ENCODE peak calls at places on chromosomes 2 and 18, in five cellular contexts. G is A549, I is K562, F is HepG2, A is H1. N is an unnamed sample.

GRCh38 chr2:119691651-119692245 is 12.7 kb downstream of the TMEM177 start:
- DNase-seq in F (peak; percentile 25), I (no peak), G (no peak), A (no peak), N (no peak)

GRCh38 chr2:235876099-235876679 is 292.0 kb downstream of the GBX2 start:
- DNase-seq in I (no peak), A (no peak), G (no peak), F (no peak), N (no peak)

GRCh38 chr2:8605350-8606065 is 76.3 kb upstream of the ID2 start:
- DNase-seq in F (no peak), G (peak; percentile 79), I (no peak), A (no peak), N (no peak)

GRCh38 chr18:74899554-74899953 is 301.9 kb downstream of the ZNF407 start:
- DNase-seq in A (no peak), F (no peak), G (no peak), I (no peak), N (no peak)

GRCh38 chr2:3377279-3377611 is 373 bp downstream of the EIPR1 start:
- DNase-seq in G (peak; percentile 70), I (no peak), A (no peak), F (peak; percentile 75), N (peak; percentile 19)

GRCh38 chr2:176188218-176188968 is at the start of gene HOXD1:
- DNase-seq in I (peak; percentile 53), F (peak; percentile 71), G (peak; percentile 57), A (no peak), N (no peak)

GRCh38 chr2:195356026-195356425 is 301.0 kb upstream of the SLC39A10 start:
- DNase-seq in A (no peak), G (no peak), I (no peak), F (no peak), N (no peak)

GRCh38 chr2:206245178-206245778 is 29.2 kb upstream of the ZDBF2 start:
- DNase-seq in F (no peak), G (no peak), A (no peak), I (no peak), N (peak; percentile 32)

GRCh38 chr18:75210274-75211001 is at the start of gene TSHZ1:
- DNase-seq in G (peak; percentile 76), I (peak; percentile 20), F (peak; percentile 85), A (no peak), N (peak; percentile 59)

GRCh38 chr2:188897096-188897495 is 77.1 kb upstream of the COL3A1 start:
- DNase-seq in G (no peak), A (no peak), I (no peak), F (no peak), N (no peak)

GRCh38 chr18:24114924-24115549 is 23.8 kb upstream of the CABYR start:
- DNase-seq in A (no peak), I (no peak), F (peak; percentile 73), G (no peak), N (no peak)

GRCh38 chr18:75161629-75162028 is 47.3 kb downstream of the PTGR3 start:
- DNase-seq in A (no peak), I (no peak), F (peak; percentile 77), G (peak; percentile 61), N (no peak)

GRCh38 chr18:62460851-62461300 is 61.9 kb upstream of the ZCCHC2 start:
- DNase-seq in I (no peak), G (peak; percentile 27), A (no peak), F (peak; percentile 99), N (no peak)

GRCh38 chr2:213007290-213007838 is 144.0 kb downstream of the IKZF2 start:
- DNase-seq in A (no peak), G (no peak), F (no peak), I (no peak), N (no peak)

GRCh38 chr2:7089898-7090510 is 172.8 kb downstream of the RNF144A start:
- DNase-seq in F (no peak), A (no peak), G (no peak), I (no peak), N (no peak)

GRCh38 chr2:215830313-215830712 is 183.0 kb downstream of the MREG start:
- DNase-seq in A (no peak), G (peak; percentile 77), F (peak; percentile 55), I (peak; percentile 55), N (no peak)

GRCh38 chr18:44924750-44925534 is 244.3 kb downstream of the SETBP1 start:
- DNase-seq in I (no peak), G (no peak), F (no peak), A (no peak), N (no peak)

GRCh38 chr2:10489842-10490555 is 41.9 kb upstream of the ODC1 start:
- DNase-seq in F (no peak), I (no peak), G (no peak), A (no peak), N (no peak)

GRCh38 chr18:21453512-21453862 is 147.0 kb downstream of the ESCO1 start:
- DNase-seq in I (no peak), A (no peak), G (no peak), F (no peak), N (no peak)

GRCh38 chr2:69750246-69750645 is 8.3 kb downstream of the ANXA4 start:
- DNase-seq in F (no peak), A (no peak), G (no peak), I (no peak), N (no peak)
- H3K27ac ChIP-seq in F (no peak overlapping the region), A (no peak overlapping the region), G (peak overlapping the region; percentile 91), I (no peak overlapping the region), N (no peak overlapping the region)

GRCh38 chr2:127154985-127155650 is 48.2 kb upstream of the BIN1 start:
- DNase-seq in G (no peak), A (no peak), F (no peak), I (no peak), N (no peak)

GRCh38 chr2:127153691-127154158 is 46.8 kb upstream of the BIN1 start:
- DNase-seq in F (no peak), A (no peak), I (no peak), G (peak; percentile 41), N (no peak)

GRCh38 chr2:127157114-127157513 is 50.2 kb upstream of the BIN1 start:
- DNase-seq in G (no peak), F (no peak), A (no peak), I (no peak), N (no peak)

GRCh38 chr2:127155901-127156300 is 48.9 kb upstream of the BIN1 start:
- DNase-seq in F (no peak), I (no peak), A (no peak), G (no peak), N (no peak)

DNA sequence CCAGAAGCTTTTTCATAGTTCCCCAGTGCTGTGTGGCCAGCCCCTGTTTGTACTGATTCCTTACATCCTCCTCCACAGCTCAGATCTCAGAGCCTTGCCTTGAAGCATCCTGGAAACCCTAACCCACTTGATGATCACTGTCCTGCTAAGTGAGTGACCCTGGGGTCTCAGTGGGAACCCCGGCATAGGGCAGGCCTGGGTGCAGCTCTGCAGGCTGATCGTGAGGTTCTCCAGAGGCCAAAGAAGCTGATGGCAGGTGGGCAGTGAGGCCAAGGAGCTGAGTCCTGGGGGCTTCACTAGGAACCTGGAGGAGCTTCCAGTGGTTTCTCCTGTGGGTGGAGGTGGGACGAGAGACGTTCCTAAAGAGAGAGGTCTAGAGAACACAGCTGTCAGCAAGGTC is 47.4 kb upstream of the BIN1 start:
- DNase-seq in G (no peak), I (no peak), F (no peak), A (no peak), N (no peak)
- TF ChIP-seq KDM1A in G (no peak), I (no peak), F (no peak), A (no peak), N (no peak)

DNA sequence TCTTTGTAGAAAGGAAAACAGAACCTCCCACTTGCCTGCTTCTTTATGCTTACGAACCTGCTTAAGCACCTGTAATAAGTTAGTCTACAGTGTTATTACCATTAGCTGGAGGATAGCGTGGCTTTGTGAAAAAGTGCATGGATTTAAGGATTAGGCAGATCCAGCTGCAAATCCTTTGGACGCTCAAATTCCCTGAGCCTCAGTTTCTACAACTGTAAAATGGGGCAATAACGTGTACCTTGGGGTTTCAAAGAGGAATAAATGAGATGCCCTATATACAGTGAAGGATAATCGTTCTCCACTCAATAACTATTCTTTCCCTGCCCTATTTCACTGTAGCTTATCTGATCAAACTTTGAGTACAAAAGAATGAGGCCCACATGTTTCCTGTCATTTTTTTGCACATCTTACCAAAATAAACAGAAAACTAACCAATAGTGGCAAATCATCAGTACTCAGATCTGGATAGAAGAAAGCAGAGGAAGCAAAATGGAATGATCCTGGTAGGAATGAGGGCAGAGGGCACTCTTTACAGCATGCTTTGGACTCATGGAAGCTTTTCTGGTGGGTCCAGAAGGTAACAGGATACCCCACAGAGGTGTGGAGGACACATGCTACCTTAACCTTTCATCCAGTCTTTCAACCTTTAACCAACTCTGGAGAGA is 14.8 kb downstream of the MOGAT1 start:
- DNase-seq in A (no peak), G (no peak), I (no peak), F (no peak), N (no peak)
- H3K27ac ChIP-seq in A (no peak overlapping the region), G (no peak overlapping the region), I (no peak overlapping the region), F (no peak overlapping the region), N (no peak overlapping the region)

GRCh38 chr2:167258712-167259111 is 370.4 kb downstream of the XIRP2 start:
- DNase-seq in G (no peak), F (no peak), A (no peak), I (no peak), N (no peak)

GRCh38 chr2:167265722-167266121 is 377.4 kb downstream of the XIRP2 start:
- DNase-seq in F (no peak), G (no peak), I (no peak), A (no peak), N (no peak)

GRCh38 chr2:167265004-167265403 is 376.7 kb downstream of the XIRP2 start:
- DNase-seq in G (no peak), F (no peak), A (no peak), I (no peak), N (no peak)

DNA sequence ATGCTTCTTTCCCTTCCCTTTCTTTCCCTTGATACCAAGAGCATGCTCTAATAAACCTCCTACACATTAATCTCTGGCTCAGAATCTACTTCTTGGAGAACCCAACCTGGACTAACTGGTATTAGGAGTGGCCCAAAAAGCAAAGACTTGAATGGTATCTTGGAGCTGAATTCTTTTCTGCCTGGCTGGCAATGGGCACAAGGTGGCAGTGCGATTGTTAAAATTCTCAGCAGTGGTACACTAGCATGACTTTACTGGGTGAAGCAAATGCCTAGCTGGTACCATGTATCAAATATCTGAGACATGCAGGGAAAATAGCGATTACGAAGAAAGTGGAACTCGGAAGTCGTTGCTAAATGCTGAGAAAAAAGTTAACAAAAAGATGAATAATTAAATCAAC is 376.1 kb downstream of the XIRP2 start:
- DNase-seq in I (no peak), G (peak; percentile 9), A (no peak), F (peak; percentile 3), N (no peak)
- TF ChIP-seq KDM1A in I (no peak), G (no peak), A (no peak), F (no peak), N (no peak)

GRCh38 chr2:241223211-241224067 is 35.0 kb downstream of the ANO7 start:
- DNase-seq in I (no peak), F (peak; percentile 76), G (no peak), A (no peak), N (no peak)
- H3K27ac ChIP-seq in I (no peak overlapping the region), F (peak overlapping the region; percentile 78), G (no peak overlapping the region), A (no peak overlapping the region), N (no peak overlapping the region)

GRCh38 chr18:48662021-48662661 is 123.3 kb downstream of the CTIF start:
- DNase-seq in F (peak; percentile 70), G (peak; percentile 37), A (no peak), I (no peak), N (no peak)
- TF ChIP-seq KDM1A in F (no peak), G (no peak), A (no peak), I (no peak), N (no peak)